ENCODE peak calls at places on chromosomes 2 and 18, in five cellular contexts. V is NCI-H510A treated with DMSO at 0.1 percent for 48 hours; B is stimulated activated CD4-positive, alpha-beta T cell treated with anti-CD3 and anti-CD28 coated beads, Interleukin-4, amount 100 ng/mL, for 4 hours; U is lower lobe of right lung; L is fibroblast of lung. E is an unnamed sample.

GRCh38 chr18:70454705-70455322 is 166.0 kb downstream of the SOCS6 start:
- DNase-seq in V (peak), B (no peak), U (no peak), L (peak), E (no peak)

GRCh38 chr18:62505669-62506494 is 16.9 kb upstream of the ZCCHC2 start:
- DNase-seq in V (no peak), B (peak), U (no peak), L (no peak), E (peak)

GRCh38 chr2:15120578-15120977 is 440.6 kb downstream of the NBAS start:
- DNase-seq in V (peak), B (no peak), U (no peak), L (no peak), E (no peak)

GRCh38 chr2:74583504-74583903 is 29.0 kb downstream of the DOK1 start:
- DNase-seq in V (no peak), B (no peak), U (no peak), L (peak), E (no peak)

GRCh38 chr18:7521226-7521856 is 45.8 kb upstream of the PTPRM start:
- DNase-seq in V (no peak), B (no peak), U (no peak), L (no peak), E (no peak)

GRCh38 chr2:88221365-88221942 is 51.3 kb downstream of the THNSL2 start:
- DNase-seq in V (no peak), B (no peak), U (no peak), L (no peak), E (no peak)

GRCh38 chr2:148209598-148209997 is 188.7 kb downstream of the MBD5 start:
- DNase-seq in V (no peak), B (no peak), U (no peak), L (no peak), E (no peak)

GRCh38 chr18:2846241-2846637 is 567 bp upstream of the EMILIN2 start:
- DNase-seq in V (no peak), B (no peak), U (peak), L (peak), E (no peak)

GRCh38 chr2:174449033-174449432 is 37.8 kb downstream of the GPR155 start:
- DNase-seq in V (no peak), B (no peak), U (no peak), L (no peak), E (no peak)

GRCh38 chr2:67752964-67753363 is 309.8 kb downstream of the C1D start:
- DNase-seq in V (no peak), B (no peak), U (no peak), L (peak), E (no peak)

GRCh38 chr2:45343618-45344017 is 267.4 kb downstream of the SRBD1 start:
- DNase-seq in V (no peak), B (no peak), U (no peak), L (no peak), E (no peak)

GRCh38 chr18:22432672-22433137 is 15.0 kb upstream of the CTAGE1 start:
- DNase-seq in V (no peak), B (no peak), U (no peak), L (peak), E (no peak)

GRCh38 chr18:74856967-74857366 is 259.3 kb downstream of the ZNF407 start:
- DNase-seq in V (no peak), B (no peak), U (no peak), L (no peak), E (no peak)